ENCODE peak calls at places on chromosomes 7 and 10, in four cellular contexts. One of them, this sample, is unnamed.

GRCh38 chr7:114818501-114818900 is 103.4 kb upstream of the MDFIC start:
- DNase-seq in GM13977: no peak
- DNase-seq in NCI-H2029: no peak
- DNase-seq in GM10248: no peak
- DNase-seq in this sample: no peak

GRCh38 chr7:6232534-6232933 is 39.9 kb downstream of the CYTH3 start:
- DNase-seq in NCI-H2029: no peak
- DNase-seq in GM10248: no peak
- DNase-seq in GM13977: no peak
- DNase-seq in this sample: no peak

GRCh38 chr7:117075934-117076333 is 122.6 kb downstream of the ST7 start:
- DNase-seq in GM13977: no peak
- DNase-seq in GM10248: no peak
- DNase-seq in NCI-H2029: no peak
- DNase-seq in this sample: no peak

GRCh38 chr10:88896336-88897018 is 16.4 kb downstream of the STAMBPL1 start:
- DNase-seq in GM10248: no peak
- DNase-seq in NCI-H2029: no peak
- DNase-seq in GM13977: no peak
- DNase-seq in this sample: no peak

GRCh38 chr7:102291916-102292267 is 5.2 kb downstream of the SH2B2 start:
- DNase-seq in GM10248: no peak
- DNase-seq in NCI-H2029: no peak
- DNase-seq in GM13977: no peak
- DNase-seq in this sample: no peak

GRCh38 chr10:118730699-118731456 is 23.9 kb downstream of the CACUL1 start:
- DNase-seq in NCI-H2029: no peak
- DNase-seq in GM13977: no peak
- DNase-seq in GM10248: no peak
- DNase-seq in this sample: no peak

GRCh38 chr7:20114463-20114862 is 102.7 kb downstream of the MACC1 start:
- DNase-seq in NCI-H2029: no peak
- DNase-seq in GM13977: peak
- DNase-seq in GM10248: peak
- DNase-seq in this sample: peak

GRCh38 chr10:52879651-52880050 is 107.1 kb upstream of the MBL2 start:
- DNase-seq in GM13977: no peak
- DNase-seq in NCI-H2029: no peak
- DNase-seq in GM10248: no peak
- DNase-seq in this sample: no peak

GRCh38 chr10:121459765-121460453 is 138.3 kb downstream of the FGFR2 start:
- DNase-seq in GM13977: no peak
- DNase-seq in NCI-H2029: no peak
- DNase-seq in GM10248: no peak
- DNase-seq in this sample: no peak

GRCh38 chr7:133662830-133663229 is 410.0 kb downstream of the EXOC4 start:
- DNase-seq in GM13977: no peak
- DNase-seq in NCI-H2029: no peak
- DNase-seq in GM10248: no peak
- DNase-seq in this sample: no peak

GRCh38 chr7:119256446-119257131 is 1016.4 kb upstream of the KCND2 start:
- DNase-seq in GM10248: no peak
- DNase-seq in NCI-H2029: peak
- DNase-seq in GM13977: no peak
- DNase-seq in this sample: no peak

GRCh38 chr10:7475046-7475860 is 64.4 kb upstream of the SFMBT2 start:
- DNase-seq in GM10248: no peak
- DNase-seq in GM13977: no peak
- DNase-seq in NCI-H2029: no peak
- DNase-seq in this sample: no peak

GRCh38 chr7:16579216-16579615 is 52.6 kb downstream of the LRRC72 start:
- DNase-seq in GM13977: no peak
- DNase-seq in NCI-H2029: no peak
- DNase-seq in GM10248: no peak
- DNase-seq in this sample: no peak

GRCh38 chr7:20350518-20350951 is 19.8 kb downstream of the ITGB8 start:
- DNase-seq in GM10248: no peak
- DNase-seq in GM13977: no peak
- DNase-seq in NCI-H2029: no peak
- DNase-seq in this sample: no peak

GRCh38 chr10:13337827-13338196 is 10.3 kb downstream of the SEPHS1 start:
- DNase-seq in GM13977: no peak
- DNase-seq in NCI-H2029: no peak
- DNase-seq in GM10248: no peak
- DNase-seq in this sample: no peak

GRCh38 chr7:158094046-158094445 is 493.6 kb downstream of the PTPRN2 start:
- DNase-seq in GM13977: no peak
- DNase-seq in NCI-H2029: no peak
- DNase-seq in GM10248: no peak
- DNase-seq in this sample: no peak

GRCh38 chr7:12062062-12062461 is 149.0 kb upstream of the TMEM106B start:
- DNase-seq in NCI-H2029: no peak
- DNase-seq in GM13977: no peak
- DNase-seq in GM10248: no peak
- DNase-seq in this sample: no peak

GRCh38 chr10:122591736-122592135 is 31.2 kb downstream of the DMBT1 start:
- DNase-seq in GM13977: peak
- DNase-seq in GM10248: no peak
- DNase-seq in NCI-H2029: no peak
- DNase-seq in this sample: no peak

GRCh38 chr7:151512353-151512752 is 7.3 kb downstream of the RHEB start:
- DNase-seq in GM10248: no peak
- DNase-seq in NCI-H2029: no peak
- DNase-seq in GM13977: no peak
- DNase-seq in this sample: no peak

GRCh38 chr10:66176772-66177171 is 749.1 kb upstream of the LRRTM3 start:
- DNase-seq in GM13977: no peak
- DNase-seq in GM10248: no peak
- DNase-seq in NCI-H2029: no peak
- DNase-seq in this sample: no peak

GRCh38 chr7:85185355-85186082 is 1.3 kb downstream of the SEMA3D start:
- DNase-seq in NCI-H2029: no peak
- DNase-seq in GM13977: no peak
- DNase-seq in GM10248: peak
- DNase-seq in this sample: peak

GRCh38 chr7:76129366-76129765 is 72.3 kb upstream of the SRRM3 start:
- DNase-seq in NCI-H2029: no peak
- DNase-seq in GM13977: no peak
- DNase-seq in GM10248: no peak
- DNase-seq in this sample: no peak

GRCh38 chr7:158767707-158768106 is 61.6 kb downstream of the ESYT2 start:
- DNase-seq in GM13977: no peak
- DNase-seq in GM10248: no peak
- DNase-seq in NCI-H2029: no peak
- DNase-seq in this sample: no peak

GRCh38 chr10:59366310-59366709 is 4.0 kb upstream of the FAM13C start:
- DNase-seq in GM13977: no peak
- DNase-seq in NCI-H2029: no peak
- DNase-seq in GM10248: no peak
- DNase-seq in this sample: no peak

GRCh38 chr7:98439484-98439883 is 38.6 kb upstream of the BAIAP2L1 start:
- DNase-seq in GM13977: no peak
- DNase-seq in GM10248: no peak
- DNase-seq in NCI-H2029: no peak
- DNase-seq in this sample: no peak

GRCh38 chr7:42978496-42978895 is 46.3 kb downstream of the MRPL32 start:
- DNase-seq in NCI-H2029: no peak
- DNase-seq in GM13977: no peak
- DNase-seq in GM10248: no peak
- DNase-seq in this sample: no peak